ENCODE peak calls at places on chromosomes 7 and 10, in four cellular contexts. U, K, Y and N are unnamed samples.

GRCh38 chr7:15407910-15408309 is 153.9 kb downstream of the AGMO start:
- DNase-seq in K (no peak), U (no peak), Y (no peak), N (no peak)

GRCh38 chr10:88456730-88457129 is 126.4 kb downstream of the RNLS start:
- DNase-seq in U (no peak), Y (no peak), K (no peak), N (no peak)

GRCh38 chr7:44713141-44713540 is 35.5 kb upstream of the ZMIZ2 start:
- DNase-seq in K (no peak), Y (no peak), U (no peak), N (no peak)

GRCh38 chr10:114808982-114809381 is 12.6 kb upstream of the FHIP2A start:
- DNase-seq in K (no peak), U (no peak), Y (no peak), N (no peak)

GRCh38 chr10:47050618-47051455 is 139.6 kb downstream of the PTPN20 start:
- DNase-seq in Y (no peak), K (no peak), U (no peak), N (peak; percentile 72)

GRCh38 chr10:3578159-3578558 is 206.8 kb downstream of the KLF6 start:
- DNase-seq in U (no peak), K (no peak), Y (no peak), N (no peak)

GRCh38 chr10:124020871-124021823 is 72.3 kb downstream of the CHST15 start:
- DNase-seq in K (no peak), Y (no peak), U (no peak), N (no peak)

GRCh38 chr10:112768121-112768520 is 181.9 kb upstream of the TCF7L2 start:
- DNase-seq in Y (no peak), K (no peak), U (no peak), N (no peak)

GRCh38 chr10:3132036-3133025 is 40.3 kb downstream of the PITRM1 start:
- DNase-seq in Y (no peak), U (no peak), K (no peak), N (no peak)

DNA sequence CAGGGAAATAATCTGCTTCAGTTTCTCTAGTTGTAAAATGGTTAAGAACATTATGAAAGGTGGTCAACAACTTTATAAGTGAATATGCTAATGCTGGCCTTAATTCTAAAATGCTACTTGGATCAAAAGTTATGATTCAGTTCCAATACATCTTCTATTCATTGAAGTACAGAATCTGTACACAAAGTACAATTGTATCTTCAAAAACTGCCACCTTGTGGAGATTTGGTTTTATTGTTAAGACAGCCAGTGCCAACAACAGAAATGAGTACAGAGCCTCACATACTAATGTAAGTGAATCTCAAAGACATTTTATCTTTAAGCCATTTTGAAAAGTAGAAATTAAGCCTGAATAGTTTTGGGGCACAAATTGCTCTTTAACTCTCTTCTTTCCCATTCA is 194.0 kb downstream of the CFTR start:
- DNase-seq in Y (no peak), K (no peak), U (no peak), N (no peak)
- TF ChIP-seq CTCF in Y (peak; percentile 20), K (no peak), U (no peak), N (peak; percentile 63)

DNA sequence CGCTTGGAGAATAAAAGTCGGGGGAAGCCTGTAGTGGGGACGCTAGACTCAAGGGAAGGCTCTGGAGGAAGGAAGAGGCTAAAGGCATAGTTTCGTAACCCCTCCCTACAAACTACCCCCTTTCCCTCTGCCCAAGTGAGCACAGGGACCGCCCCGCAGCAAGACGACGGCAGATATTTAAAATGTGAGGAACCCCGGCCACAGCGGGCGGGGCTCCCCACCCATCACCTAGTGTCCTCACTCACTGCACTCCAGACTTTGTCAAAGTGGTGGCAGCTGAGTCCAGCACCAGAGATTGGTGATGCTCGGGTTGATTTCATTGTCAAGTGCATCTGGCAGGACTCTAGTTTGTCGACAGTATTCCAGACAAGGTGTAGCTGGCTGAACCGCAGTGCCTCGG is 69.0 kb downstream of the PRKAG2 start:
- DNase-seq in Y (no peak), K (no peak), U (no peak), N (no peak)
- TF ChIP-seq CTCF in Y (no peak), K (no peak), U (no peak), N (no peak)

DNA sequence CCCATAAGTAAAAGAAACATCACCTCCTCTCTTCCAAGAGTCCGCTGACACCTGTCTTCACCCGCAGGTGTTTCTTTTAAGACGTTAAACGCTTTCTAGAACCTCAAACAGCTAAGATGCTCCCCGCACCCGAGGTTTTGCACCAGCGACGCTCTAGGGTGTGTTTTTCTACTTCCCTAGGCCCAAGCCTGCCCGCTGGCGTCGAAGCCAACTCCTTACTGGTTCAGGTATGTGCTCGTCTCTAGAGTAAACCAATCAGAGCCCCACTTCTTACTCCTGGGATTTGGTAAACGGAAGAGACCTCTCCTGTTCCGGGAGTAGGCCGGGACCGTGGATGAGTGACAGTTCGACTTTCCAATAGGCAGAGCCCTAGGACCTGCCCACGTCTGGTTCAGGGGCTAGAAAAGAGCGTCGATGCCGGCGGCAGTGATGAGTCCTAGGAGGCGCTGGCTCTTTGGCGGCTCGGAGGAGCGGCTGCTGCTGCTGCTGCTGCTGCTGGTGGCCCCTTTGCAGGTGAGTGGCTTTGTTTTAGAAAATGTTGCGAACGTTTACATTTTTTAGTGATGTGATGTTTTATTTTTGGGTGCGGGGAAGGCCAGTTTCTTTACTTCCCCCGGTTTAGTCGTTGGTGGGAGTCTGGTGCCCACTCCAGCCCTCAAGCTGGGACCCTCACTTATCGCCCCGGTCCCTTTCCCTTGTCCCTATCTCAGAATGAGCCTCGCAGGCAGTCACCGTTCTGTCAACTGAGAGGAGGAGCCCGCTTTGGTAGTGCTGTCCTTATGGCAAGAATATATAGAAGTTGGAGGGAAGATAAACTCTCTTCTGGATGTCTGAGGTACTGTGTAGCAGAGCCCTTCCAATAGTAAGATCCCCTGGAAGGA is at the start of gene BPGM:
- DNase-seq in U (peak; percentile 93), Y (peak; percentile 98), K (peak; percentile 97), N (peak; percentile 99)
- TF ChIP-seq CTCF in U (no peak), Y (peak; percentile 2), K (no peak), N (peak; percentile 37)

DNA sequence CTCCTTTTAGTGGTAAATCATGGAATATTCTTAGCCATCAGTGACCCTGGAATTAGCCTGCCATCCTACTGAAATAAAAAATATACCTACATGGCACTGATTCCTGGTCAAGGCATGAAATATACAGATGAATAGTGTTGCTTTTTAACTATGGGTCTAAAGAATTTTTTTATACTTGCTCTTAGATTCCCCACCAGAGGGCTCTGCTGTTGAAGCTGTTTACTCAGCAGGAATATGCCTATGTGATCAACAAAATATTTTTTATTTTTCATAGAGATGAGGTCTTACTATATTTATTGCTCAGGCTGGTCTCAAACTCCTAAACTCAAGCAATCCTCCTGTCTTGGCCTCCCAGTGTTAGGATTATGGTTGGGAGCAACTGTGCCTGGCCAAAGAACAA is 13.5 kb downstream of the ZC3HC1 start:
- DNase-seq in K (no peak), U (no peak), Y (no peak), N (no peak)
- TF ChIP-seq CTCF in K (no peak), U (no peak), Y (no peak), N (peak; percentile 50)

GRCh38 chr10:131980321-131980720 is 1.4 kb downstream of the BNIP3 start:
- DNase-seq in K (no peak), Y (no peak), U (no peak), N (no peak)

GRCh38 chr10:131980757-131981428 is 830 bp downstream of the BNIP3 start:
- DNase-seq in K (peak; percentile 53), U (peak; percentile 33), Y (no peak), N (no peak)

GRCh38 chr10:131982185-131982756 is 548 bp upstream of the BNIP3 start:
- DNase-seq in Y (no peak), U (no peak), K (no peak), N (no peak)

GRCh38 chr10:131982796-131983195 is 1.1 kb upstream of the BNIP3 start:
- DNase-seq in U (no peak), K (peak; percentile 64), Y (no peak), N (no peak)

DNA sequence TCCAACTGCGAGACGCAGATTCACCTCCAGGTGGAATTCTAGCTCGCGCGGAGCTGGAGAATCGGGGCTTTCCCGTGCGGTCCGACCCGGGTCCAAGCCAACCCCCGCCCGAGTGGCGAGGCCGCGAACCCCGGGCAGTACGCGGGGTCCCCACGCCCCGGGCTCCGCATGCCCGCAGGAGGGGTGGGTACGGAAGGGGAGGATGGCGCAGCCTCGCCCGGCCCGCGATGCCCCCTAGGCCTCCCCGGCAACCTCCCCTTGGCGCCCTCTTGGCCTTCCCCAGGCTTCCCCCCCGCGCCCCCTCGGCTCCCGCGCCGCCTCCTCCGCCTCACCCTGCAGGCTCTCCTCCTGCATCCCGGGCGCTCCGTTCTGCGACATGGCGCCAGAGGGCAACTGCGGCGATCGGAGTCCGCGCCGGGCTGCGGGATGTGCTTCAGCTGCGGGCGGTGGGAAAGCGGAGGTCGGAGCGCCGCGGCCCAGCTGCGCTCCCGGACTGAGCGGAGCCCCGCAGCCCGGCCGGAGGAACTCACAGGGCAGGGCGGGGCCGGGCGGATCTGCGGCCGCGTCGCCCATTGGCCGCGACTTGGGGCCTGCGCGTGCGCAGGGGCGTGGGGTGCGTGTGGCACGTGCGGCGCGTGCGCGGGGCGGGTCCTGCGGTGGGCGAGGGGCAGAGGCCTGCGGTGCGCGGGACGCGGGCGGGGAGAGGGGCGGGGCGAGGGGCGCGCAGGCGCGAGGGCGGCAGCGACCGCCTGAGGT is at the start of gene BNIP3:
- DNase-seq in K (peak; percentile 98), Y (peak; percentile 93), U (peak; percentile 99), N (peak; percentile 99)
- TF ChIP-seq CTCF in K (no peak), Y (peak; percentile 4), U (no peak), N (peak; percentile 24)